ENCODE peak calls at places on chromosomes 1 and 21, in four cellular contexts. I is aorta, O is endothelial cell of umbilical vein, V is thyroid gland. B is an unnamed sample.

GRCh38 chr1:9239622-9240401 is 5.2 kb downstream of the H6PD start:
- DNase-seq in I (peak; percentile 74), O (peak; percentile 78), V (peak; percentile 22), B (peak; percentile 57)

GRCh38 chr1:80896957-80897356 is 903.8 kb upstream of the ADGRL2 start:
- DNase-seq in I (no peak), O (peak; percentile 61), V (no peak), B (no peak)

GRCh38 chr1:219123041-219123440 is 50.6 kb upstream of the LYPLAL1 start:
- DNase-seq in I (no peak), O (no peak), V (no peak), B (peak; percentile 19)

GRCh38 chr21:36297938-36298572 is 21.9 kb upstream of the MORC3 start:
- DNase-seq in I (peak; percentile 36), O (no peak), V (peak; percentile 10), B (no peak)

GRCh38 chr1:209220048-209220524 is 363.4 kb upstream of the CAMK1G start:
- DNase-seq in I (no peak), O (no peak), V (no peak), B (no peak)

GRCh38 chr21:18274370-18274769 is 29.7 kb downstream of the CHODL start:
- DNase-seq in I (no peak), O (no peak), V (no peak), B (no peak)

GRCh38 chr1:23394664-23395063 is 25.0 kb upstream of the ZNF436 start:
- DNase-seq in I (peak; percentile 89), O (no peak), V (peak; percentile 44), B (peak; percentile 92)

GRCh38 chr1:46903481-46903880 is 37.8 kb downstream of the CYP4A11 start:
- DNase-seq in I (no peak), O (no peak), V (peak; percentile 57), B (no peak)

GRCh38 chr1:201138311-201138840 is 11.4 kb upstream of the ASCL5 start:
- DNase-seq in I (peak; percentile 36), O (no peak), V (no peak), B (no peak)

GRCh38 chr1:23720256-23720995 is 22.8 kb upstream of the ELOA start:
- DNase-seq in I (no peak), O (no peak), V (no peak), B (no peak)

GRCh38 chr1:5991784-5992033 is 516 bp downstream of the NPHP4 start:
- DNase-seq in I (no peak), O (no peak), V (no peak), B (peak; percentile 83)

GRCh38 chr1:245915406-245915805 is 591.7 kb downstream of the SMYD3 start:
- DNase-seq in I (no peak), O (no peak), V (no peak), B (no peak)

GRCh38 chr1:202365092-202365815 is 16.8 kb downstream of the PPP1R12B start:
- DNase-seq in I (no peak), O (no peak), V (peak; percentile 39), B (no peak)

GRCh38 chr1:116763116-116763786 is 9.0 kb downstream of the CD2 start:
- DNase-seq in I (no peak), O (no peak), V (no peak), B (no peak)

GRCh38 chr1:197868751-197869501 is 33.5 kb upstream of the C1orf53 start:
- DNase-seq in I (no peak), O (peak; percentile 56), V (peak; percentile 8), B (no peak)

GRCh38 chr1:90706437-90707362 is 10.4 kb downstream of the BARHL2 start:
- DNase-seq in I (peak; percentile 81), O (no peak), V (peak; percentile 49), B (peak; percentile 69)

GRCh38 chr1:62029704-62030103 is 164.9 kb upstream of the L1TD1 start:
- DNase-seq in I (no peak), O (no peak), V (no peak), B (no peak)

GRCh38 chr1:13407811-13408210 is 2.4 kb upstream of the PRAMEF20 start:
- DNase-seq in I (no peak), O (no peak), V (no peak), B (no peak)

GRCh38 chr1:175217674-175218073 is 25.1 kb upstream of the KIAA0040 start:
- DNase-seq in I (no peak), O (no peak), V (no peak), B (no peak)

GRCh38 chr21:29762570-29763082 is 177.2 kb downstream of the GRIK1 start:
- DNase-seq in I (no peak), O (no peak), V (no peak), B (no peak)

GRCh38 chr1:151013518-151013917 is 5.3 kb downstream of the PRUNE1 start:
- DNase-seq in I (no peak), O (peak; percentile 13), V (peak; percentile 84), B (peak; percentile 45)

GRCh38 chr1:244388961-244389360 is 62.7 kb downstream of the ADSS2 start:
- DNase-seq in I (no peak), O (no peak), V (no peak), B (no peak)

GRCh38 chr1:42163114-42163513 is 1.4 kb downstream of the GUCA2A start:
- DNase-seq in I (no peak), O (no peak), V (no peak), B (no peak)

GRCh38 chr1:167566766-167567165 is 13.2 kb upstream of the CREG1 start:
- DNase-seq in I (no peak), O (no peak), V (no peak), B (no peak)

GRCh38 chr21:27569831-27570230 is 602.9 kb upstream of the ADAMTS5 start:
- DNase-seq in I (no peak), O (peak; percentile 4), V (no peak), B (no peak)

GRCh38 chr1:68065766-68066165 is 15.3 kb upstream of the DIRAS3 start:
- DNase-seq in I (no peak), O (no peak), V (no peak), B (no peak)

DNA sequence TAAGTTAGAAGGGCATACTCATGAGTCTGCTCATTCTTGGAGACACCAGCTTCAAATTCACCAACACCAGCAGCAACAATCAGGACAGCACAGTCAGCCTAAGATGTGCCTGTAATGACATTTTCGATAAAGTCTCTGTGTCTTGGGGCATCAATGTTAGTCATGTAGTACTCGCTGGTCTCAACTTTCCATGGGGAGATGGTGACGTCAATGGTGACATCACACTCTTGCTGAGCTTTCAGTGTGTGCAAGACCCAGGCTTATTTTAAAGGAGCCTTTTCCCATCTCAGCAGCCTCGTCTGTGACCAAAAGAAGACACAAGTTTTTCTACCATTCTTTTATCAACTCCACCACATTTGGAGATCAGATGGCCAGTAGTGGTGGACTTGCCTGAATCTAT is 75.5 kb downstream of the SERINC2 start:
- DNase-seq in I (no peak), O (no peak), V (no peak), B (no peak)
- H3K4me3 ChIP-seq in I (no peak overlapping the region), O (no peak overlapping the region), V (no peak overlapping the region), B (no peak overlapping the region)

GRCh38 chr1:223765036-223765718 is 52.8 kb downstream of the CAPN2 start:
- DNase-seq in I (no peak), O (no peak), V (no peak), B (peak; percentile 85)
- H3K27ac ChIP-seq in I (no peak overlapping the region), O (no peak overlapping the region), V (no peak overlapping the region), B (peak overlapping the region; percentile 70)

GRCh38 chr21:44300262-44300959 is 558 bp downstream of the PFKL start:
- DNase-seq in I (peak; percentile 93), O (peak; percentile 53), V (peak; percentile 78), B (peak; percentile 94)
- H3K4me1 ChIP-seq in I (no peaks in the 10 kb centered on the region), O (peaks cover 19% of the 10 kb centered on the region), V (peaks cover 51% of the 10 kb centered on the region), B (peaks cover 3% of the 10 kb centered on the region)

DNA sequence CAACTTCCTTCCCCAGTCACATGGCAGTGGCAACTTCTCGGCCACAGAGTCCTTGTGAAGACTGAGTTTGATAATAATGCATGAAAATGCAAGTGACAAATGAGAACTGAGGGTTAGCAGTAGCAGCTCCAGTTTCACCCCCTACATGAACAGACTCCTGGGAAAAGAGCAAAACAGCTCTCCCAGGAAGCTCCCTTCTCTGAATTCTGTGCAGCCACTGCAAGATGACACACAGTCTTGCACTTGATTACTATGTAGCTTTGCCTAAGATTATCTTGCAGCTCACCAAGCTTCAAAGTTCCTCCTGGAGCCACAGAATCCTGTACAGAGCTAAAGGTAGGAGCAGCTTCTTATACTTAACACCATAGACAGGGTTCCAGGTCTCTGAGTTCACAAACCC is 4.6 kb downstream of the PGBD5 start:
- DNase-seq in I (no peak), O (no peak), V (no peak), B (no peak)
- H3K4me3 ChIP-seq in I (no peak overlapping the region), O (no peak overlapping the region), V (no peak overlapping the region), B (no peak overlapping the region)

DNA sequence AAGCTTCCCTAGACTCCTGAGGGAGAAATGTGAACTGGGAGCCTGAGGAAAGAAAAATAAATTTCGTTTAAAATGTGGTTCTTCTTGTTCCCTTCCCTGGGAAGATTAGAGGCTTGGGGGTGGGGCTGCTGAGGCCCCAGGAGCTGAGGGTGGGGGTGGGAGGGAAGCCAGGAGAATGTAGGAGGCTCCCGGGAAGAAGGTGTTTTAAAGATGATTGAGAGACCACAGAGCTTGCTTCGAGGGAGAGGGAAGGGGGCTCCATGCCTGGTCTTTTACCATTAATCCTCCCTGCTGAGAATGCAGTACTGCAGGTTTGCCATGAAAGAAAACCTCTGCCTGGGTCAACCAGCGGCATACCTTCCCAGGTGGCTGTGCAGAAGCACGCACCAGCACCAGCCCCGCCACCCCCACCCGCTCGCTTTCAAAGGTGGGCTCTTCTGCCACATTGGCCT is 15.4 kb downstream of the ABCA4 start:
- DNase-seq in I (no peak), O (no peak), V (peak; percentile 33), B (no peak)
- H3K27ac ChIP-seq in I (no peak overlapping the region), O (no peak overlapping the region), V (peak overlapping the region; percentile 31), B (no peak overlapping the region)

DNA sequence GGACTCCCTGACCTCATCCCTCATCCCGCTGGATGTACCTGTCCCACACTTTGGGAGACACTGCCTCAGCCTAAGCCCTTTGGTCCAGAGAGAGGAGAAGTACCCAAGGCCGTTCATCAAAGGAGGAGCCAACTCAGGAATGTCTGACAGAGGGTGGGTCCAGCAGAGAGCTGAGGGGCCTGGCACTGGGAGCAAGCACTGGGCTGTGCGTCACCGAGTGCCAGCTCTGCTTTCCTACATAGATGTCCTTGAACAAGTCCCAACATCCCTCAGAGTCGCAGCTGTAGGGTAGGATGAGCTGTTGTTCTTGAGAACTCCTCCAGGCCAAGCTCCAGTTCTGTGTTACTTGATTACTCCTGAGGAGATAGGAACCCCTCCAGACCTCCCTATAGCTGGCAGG is 68.8 kb upstream of the ACOT11 start:
- DNase-seq in I (no peak), O (no peak), V (no peak), B (no peak)
- H3K4me1 ChIP-seq in I (no peaks in the 10 kb centered on the region), O (peaks cover 6% of the 10 kb centered on the region), V (peaks cover 24% of the 10 kb centered on the region), B (no peaks in the 10 kb centered on the region)

B was measured in right cardiac atrium.